ENCODE peak calls at places on chromosomes 1 and 21, in five cellular contexts. C is GM23248; G is NCI-H1930; E is naive thymus-derived CD4-positive, alpha-beta T cell; M is stimulated activated CD8-positive, alpha-beta memory T cell treated with anti-CD3 and anti-CD28 coated beads, Interleukin-4, amount 100 ng/mL, for 1 hour. V is an unnamed sample.

GRCh38 chr1:27563407-27564263 is 40.3 kb downstream of the AHDC1 start:
- DNase-seq in E (no peak), G (no peak), M (no peak), C (peak), V (no peak)

GRCh38 chr21:33308586-33309490 is 15.9 kb upstream of the IFNAR1 start:
- DNase-seq in C (no peak), M (no peak), G (no peak), E (peak), V (no peak)

GRCh38 chr1:23664837-23665795 is 26.5 kb upstream of the RPL11 start:
- DNase-seq in M (no peak), C (peak), E (no peak), G (no peak), V (no peak)

GRCh38 chr21:29418813-29419212 is 120.1 kb downstream of the BACH1 start:
- DNase-seq in C (no peak), E (no peak), G (no peak), M (no peak), V (no peak)

GRCh38 chr21:36059823-36060158 is 535 bp downstream of the SETD4 start:
- DNase-seq in E (no peak), C (peak), M (no peak), G (no peak), V (no peak)

GRCh38 chr21:33971492-33972013 is 55.9 kb upstream of the ATP5PO start:
- DNase-seq in G (no peak), M (no peak), E (no peak), C (peak), V (no peak)

GRCh38 chr1:93817819-93818569 is 61.0 kb downstream of the DNTTIP2 start:
- DNase-seq in G (no peak), E (no peak), C (no peak), M (no peak), V (no peak)

GRCh38 chr1:54229281-54229891 is 29.4 kb downstream of the MRPL37 start:
- DNase-seq in M (no peak), G (no peak), C (peak), E (no peak), V (no peak)

GRCh38 chr1:85599638-85600037 is 19.1 kb downstream of the CCN1 start:
- DNase-seq in G (no peak), M (no peak), E (no peak), C (no peak), V (no peak)

GRCh38 chr1:48469616-48470500 is 2.1 kb downstream of the SPATA6 start:
- DNase-seq in E (no peak), G (no peak), C (peak), M (no peak), V (no peak)

GRCh38 chr1:181205901-181206300 is 117.4 kb downstream of the IER5 start:
- DNase-seq in E (no peak), G (no peak), C (no peak), M (no peak), V (no peak)

GRCh38 chr1:40919475-40920011 is 57.4 kb upstream of the CITED4 start:
- DNase-seq in M (no peak), C (no peak), G (no peak), E (no peak), V (peak)

GRCh38 chr1:7490576-7490975 is 280.5 kb upstream of the VAMP3 start:
- DNase-seq in G (no peak), C (no peak), M (no peak), E (no peak), V (no peak)

GRCh38 chr1:229570305-229570704 is 11.8 kb upstream of the ABCB10 start:
- DNase-seq in M (no peak), E (no peak), C (no peak), G (no peak), V (no peak)

GRCh38 chr1:169601096-169601881 is 15.0 kb upstream of the F5 start:
- DNase-seq in E (peak), C (peak), G (no peak), M (no peak), V (no peak)

GRCh38 chr1:17177654-17178053 is 27.3 kb upstream of the PADI1 start:
- DNase-seq in G (no peak), C (no peak), M (no peak), E (no peak), V (no peak)